ENCODE peak calls at places on chromosomes 5 and 9, in four cellular contexts. D is astrocyte of the spinal cord, E is mucosa of descending colon, B is heart right ventricle. U is an unnamed sample.

GRCh38 chr5:175842947-175843793 is 28.2 kb upstream of the CPLX2 start:
- DNase-seq in D (peak), E (no peak), B (no peak), U (no peak)

GRCh38 chr9:117030254-117030768 is 343.2 kb downstream of the TRIM32 start:
- DNase-seq in D (no peak), E (no peak), B (no peak), U (no peak)

GRCh38 chr9:131289301-131290038 is at the start of gene PLPP7:
- DNase-seq in D (peak), E (no peak), B (peak), U (no peak)

GRCh38 chr5:126961702-126962101 is 68.7 kb downstream of the MARCHF3 start:
- DNase-seq in D (no peak), E (no peak), B (no peak), U (no peak)

GRCh38 chr9:85547574-85547973 is 194.2 kb downstream of the AGTPBP1 start:
- DNase-seq in D (no peak), E (no peak), B (no peak), U (no peak)

GRCh38 chr5:126814721-126815404 is 37.9 kb downstream of the LMNB1 start:
- DNase-seq in D (peak), E (no peak), B (no peak), U (no peak)

GRCh38 chr9:131627326-131627845 is 82.1 kb downstream of the PRRT1B start:
- DNase-seq in D (peak), E (no peak), B (no peak), U (no peak)

GRCh38 chr9:72382405-72382804 is 17.4 kb upstream of the ZFAND5 start:
- DNase-seq in D (peak), E (no peak), B (no peak), U (no peak)

GRCh38 chr9:129776938-129777768 is 24.3 kb upstream of the PTGES start:
- DNase-seq in D (peak), E (peak), B (peak), U (no peak)

GRCh38 chr5:68932830-68933434 is 160.9 kb upstream of the SLC30A5 start:
- DNase-seq in D (no peak), E (peak), B (no peak), U (no peak)

GRCh38 chr9:100601216-100601615 is 23.3 kb downstream of the CAVIN4 start:
- DNase-seq in D (peak), E (peak), B (no peak), U (peak)

GRCh38 chr9:112075009-112075378 is 100.1 kb downstream of the SUSD1 start:
- DNase-seq in D (no peak), E (no peak), B (no peak), U (no peak)

GRCh38 chr9:132078369-132079356 is 1.0 kb downstream of the MED27 start:
- DNase-seq in D (peak), E (peak), B (no peak), U (no peak)

GRCh38 chr9:134897584-134898170 is 17.1 kb downstream of the FCN2 start:
- DNase-seq in D (no peak), E (no peak), B (no peak), U (no peak)

GRCh38 chr5:179168636-179169035 is 108.5 kb downstream of the ZNF354C start:
- DNase-seq in D (no peak), E (no peak), B (no peak), U (no peak)

GRCh38 chr5:6728011-6728794 is 15.0 kb downstream of the TENT4A start:
- DNase-seq in D (no peak), E (no peak), B (no peak), U (peak)

GRCh38 chr9:104927216-104927911 is 591 bp downstream of the ABCA1 start:
- DNase-seq in D (peak), E (peak), B (peak), U (no peak)

GRCh38 chr9:93568169-93568568 is 8.2 kb upstream of the PHF2 start:
- DNase-seq in D (no peak), E (no peak), B (no peak), U (no peak)

GRCh38 chr9:127977877-127978647 is 2.7 kb downstream of the EEIG1 start:
- DNase-seq in D (peak), E (peak), B (peak), U (no peak)

GRCh38 chr9:98968596-98969337 is 25.1 kb downstream of the COL15A1 start:
- DNase-seq in D (no peak), E (no peak), B (no peak), U (no peak)

GRCh38 chr5:61298580-61298979 is 33.5 kb upstream of the ZSWIM6 start:
- DNase-seq in D (peak), E (no peak), B (no peak), U (no peak)

GRCh38 chr5:44942524-44943001 is 133.8 kb downstream of the MRPS30 start:
- DNase-seq in D (no peak), E (no peak), B (no peak), U (no peak)

GRCh38 chr9:68751556-68751955 is 46.5 kb downstream of the PIP5K1B start:
- DNase-seq in D (no peak), E (no peak), B (no peak), U (no peak)

GRCh38 chr9:100990605-100991381 is 37.7 kb upstream of the PLPPR1 start:
- DNase-seq in D (no peak), E (no peak), B (no peak), U (no peak)

GRCh38 chr9:130172161-130172857 is at the start of gene NCS1:
- DNase-seq in D (peak), E (peak), B (peak), U (no peak)

GRCh38 chr5:81826128-81826527 is 75.2 kb upstream of the SSBP2 start:
- DNase-seq in D (no peak), E (no peak), B (no peak), U (no peak)

GRCh38 chr9:105432247-105432857 is 15.5 kb upstream of the FSD1L start:
- DNase-seq in D (no peak), E (peak), B (no peak), U (no peak)

GRCh38 chr5:78291687-78292086 is 2.8 kb downstream of the AP3B1 start:
- DNase-seq in D (no peak), E (no peak), B (no peak), U (no peak)

GRCh38 chr5:157068785-157069184 is 9.9 kb upstream of the HAVCR1 start:
- DNase-seq in D (no peak), E (no peak), B (no peak), U (no peak)
- H3K4me3 ChIP-seq in D (no peak), E (no peak), B (no peak), U (no peak)

DNA sequence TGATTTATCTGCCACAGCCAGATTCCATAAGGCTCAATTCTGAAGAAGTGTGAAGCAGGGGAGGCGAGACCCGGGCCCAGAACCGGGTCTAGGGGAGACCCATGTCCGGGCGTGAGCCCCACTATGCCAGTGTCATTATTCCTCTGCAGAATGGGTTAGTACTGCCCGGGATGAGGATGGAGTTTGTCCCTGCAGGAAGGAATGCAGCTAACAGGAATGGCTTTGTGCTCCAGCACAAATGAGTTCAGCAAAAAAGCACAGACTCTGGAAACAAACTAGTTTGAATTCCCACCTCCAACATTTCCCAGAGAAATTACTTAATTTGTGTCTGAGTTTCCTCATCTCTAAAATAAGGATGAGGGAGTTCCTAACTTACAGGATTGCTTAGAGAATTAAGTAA is 202.9 kb downstream of the SYK start:
- DNase-seq in D (no peak), E (no peak), B (no peak), U (no peak)
- TF ChIP-seq CTCF in D (no peak), E (no peak), B (no peak), U (no peak)

DNA sequence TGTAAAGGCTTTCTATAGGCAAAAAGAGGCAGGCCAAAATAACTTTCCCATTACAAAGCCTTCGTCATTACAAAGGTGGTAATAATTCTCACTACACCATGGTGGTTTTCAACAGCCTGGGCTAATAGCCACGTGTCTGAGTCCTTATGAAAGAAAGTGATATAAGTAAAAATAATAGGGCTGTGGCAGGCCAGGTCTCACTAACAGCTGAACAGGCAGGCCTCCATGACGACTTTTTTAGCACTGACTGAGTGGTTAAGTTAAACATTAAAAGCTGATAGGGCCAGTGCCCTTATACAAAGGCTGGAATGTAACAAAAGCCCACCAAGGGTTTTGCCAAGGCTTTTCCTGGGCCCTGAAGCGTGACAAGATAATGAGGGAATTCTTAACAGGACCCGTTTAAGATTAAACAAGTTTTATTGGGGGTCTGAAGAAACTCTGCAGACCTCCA is 412.7 kb downstream of the CHSY3 start:
- DNase-seq in D (peak), E (no peak), B (no peak), U (no peak)
- H3K4me3 ChIP-seq in D (no peak), E (no peak), B (no peak), U (no peak)

DNA sequence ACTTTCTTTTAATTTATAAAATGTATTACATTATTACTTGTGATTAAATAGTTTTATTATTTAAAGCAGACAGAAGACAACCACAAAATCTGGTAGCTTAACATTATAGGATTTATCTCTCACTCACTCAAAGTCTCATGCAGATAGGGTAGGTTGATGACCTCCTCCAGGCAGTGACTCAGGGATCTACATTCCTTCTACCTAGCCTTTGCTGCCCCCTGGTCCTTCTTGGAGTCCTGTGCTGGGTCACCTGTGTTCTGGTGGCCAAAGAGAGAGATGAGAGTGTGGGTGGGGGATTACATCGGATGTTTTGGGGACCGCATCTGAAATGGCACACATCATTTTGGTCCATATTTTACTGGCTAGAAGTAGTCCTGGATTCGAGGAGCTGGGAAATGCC is 95.7 kb upstream of the CTSL start:
- DNase-seq in D (no peak), E (no peak), B (no peak), U (no peak)
- TF ChIP-seq CTCF in D (no peak), E (no peak), B (no peak), U (no peak)

DNA sequence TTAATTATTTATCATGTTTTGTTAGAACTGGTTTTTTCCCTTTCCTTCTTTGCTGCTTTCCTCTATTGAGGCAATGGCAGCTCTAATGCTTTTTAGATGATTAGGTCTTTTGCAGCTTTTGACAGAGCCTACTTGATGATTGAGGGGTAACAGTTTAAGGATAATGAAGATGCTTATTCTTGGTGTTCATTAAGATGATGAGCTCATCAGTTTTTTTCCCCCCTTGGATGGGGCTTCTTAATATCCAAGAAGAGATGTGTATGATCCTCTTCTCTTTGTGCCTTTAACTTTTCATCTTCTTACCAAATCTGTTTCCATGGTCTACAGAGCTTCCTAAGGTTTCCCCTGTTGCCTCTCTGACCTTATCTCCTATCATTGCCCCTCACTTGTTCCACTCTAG is 15.8 kb downstream of the RBM27 start:
- DNase-seq in D (no peak), E (no peak), B (no peak), U (no peak)
- H3K4me3 ChIP-seq in D (no peak), E (no peak), B (no peak), U (no peak)